ENCODE peak calls at places on chromosomes 13 and 19, in eight cellular contexts. I is osteocyte; A is activated naive CD4-positive, alpha-beta T cell treated with anti-CD3 and anti-CD28 coated beads, Interleukin-2, amount 10 ng/mL, durations not matched to agents 7 days and 5 days; O is AG04450; H is right lobe of liver; P is Peyer's patch; L is activated T-cell treated with anti-CD3 and anti-CD28 coated beads for 24 hours; Q is aorta. E is an unnamed sample.

GRCh38 chr19:41398042-41398403 is 405 bp downstream of the BCKDHA start:
- DNase-seq in O (no peak), L (no peak), P (no peak), A (no peak), Q (no peak), I (no peak), H (no peak), E (no peak)

GRCh38 chr13:78608705-78609463 is 5.5 kb upstream of the POU4F1 start:
- DNase-seq in I (no peak), P (no peak), O (no peak), H (no peak), Q (no peak), A (no peak), L (no peak), E (peak)

GRCh38 chr19:23261496-23262020 is 11.4 kb upstream of the ZNF724 start:
- DNase-seq in A (no peak), Q (no peak), L (no peak), I (no peak), P (no peak), H (peak), O (no peak), E (no peak)

GRCh38 chr13:33199282-33199850 is 86.2 kb downstream of the STARD13 start:
- DNase-seq in O (no peak), H (no peak), I (no peak), A (no peak), Q (no peak), L (no peak), P (no peak), E (no peak)

GRCh38 chr19:54470991-54471782 is 1.9 kb downstream of the CDC42EP5 start:
- DNase-seq in Q (peak), H (no peak), L (no peak), P (no peak), O (no peak), I (no peak), A (no peak), E (peak)

GRCh38 chr13:97978661-97979450 is 25.4 kb downstream of the IPO5 start:
- DNase-seq in A (no peak), Q (no peak), H (no peak), P (no peak), O (no peak), L (no peak), I (no peak), E (no peak)

GRCh38 chr13:73039201-73040108 is 19.4 kb upstream of the KLF5 start:
- DNase-seq in O (no peak), Q (no peak), I (no peak), P (no peak), A (no peak), L (no peak), H (no peak), E (no peak)

GRCh38 chr13:50634339-50634738 is 209.2 kb downstream of the DLEU7 start:
- DNase-seq in L (no peak), I (no peak), Q (no peak), A (no peak), H (no peak), P (no peak), O (no peak), E (no peak)

GRCh38 chr19:45442927-45443461 is 19.3 kb upstream of the ERCC1 start:
- DNase-seq in A (peak), O (no peak), L (no peak), I (no peak), P (peak), H (peak), Q (peak), E (no peak)

GRCh38 chr19:6501740-6502648 is at the start of gene TUBB4A:
- DNase-seq in I (no peak), H (no peak), A (peak), Q (no peak), O (no peak), L (no peak), P (peak), E (no peak)

GRCh38 chr13:37648604-37649003 is 50.0 kb upstream of the POSTN start:
- DNase-seq in Q (no peak), I (no peak), P (no peak), O (peak), A (no peak), H (no peak), L (no peak), E (no peak)

GRCh38 chr19:45440873-45441654 is 17.3 kb upstream of the ERCC1 start:
- DNase-seq in O (no peak), Q (no peak), A (no peak), P (no peak), L (no peak), I (no peak), H (no peak), E (no peak)

GRCh38 chr19:49570138-49570856 is 10.1 kb downstream of the NOSIP start:
- DNase-seq in P (peak), A (peak), O (peak), H (peak), Q (no peak), I (no peak), L (peak), E (no peak)

GRCh38 chr13:28324181-28324789 is 170.6 kb downstream of the FLT1 start:
- DNase-seq in P (peak), I (peak), A (peak), H (peak), L (peak), Q (peak), O (no peak), E (no peak)

GRCh38 chr13:102930566-102930965 is 84.7 kb downstream of the ERCC5 start:
- DNase-seq in H (no peak), I (no peak), A (no peak), O (no peak), P (no peak), L (no peak), Q (no peak), E (no peak)

GRCh38 chr19:37098570-37098969 is 20.3 kb downstream of the ZNF420 start:
- DNase-seq in O (no peak), Q (no peak), P (no peak), I (no peak), A (no peak), L (no peak), H (no peak), E (no peak)

GRCh38 chr19:31500540-31500830 is 151.2 kb upstream of the TSHZ3 start:
- DNase-seq in Q (no peak), H (no peak), I (peak), P (no peak), A (no peak), L (no peak), O (no peak), E (no peak)

GRCh38 chr19:38062959-38063786 is 156.2 kb downstream of the SIPA1L3 start:
- DNase-seq in Q (no peak), P (no peak), I (no peak), O (no peak), A (no peak), H (no peak), L (no peak), E (no peak)

GRCh38 chr19:6238256-6238642 is 41.5 kb downstream of the MLLT1 start:
- DNase-seq in I (no peak), A (no peak), P (no peak), L (peak), Q (no peak), O (no peak), H (no peak), E (no peak)

GRCh38 chr13:24995225-24995804 is 100.6 kb upstream of the PABPC3 start:
- DNase-seq in A (peak), H (peak), Q (peak), O (peak), P (peak), I (no peak), L (peak), E (no peak)

GRCh38 chr19:24060687-24061356 is 26.2 kb upstream of the ZNF254 start:
- DNase-seq in A (no peak), Q (no peak), O (no peak), P (no peak), I (no peak), H (no peak), L (no peak), E (no peak)

GRCh38 chr19:54248016-54248601 is 5.5 kb upstream of the LILRA6 start:
- DNase-seq in H (peak), P (no peak), A (peak), O (no peak), I (no peak), L (peak), Q (peak), E (no peak)

GRCh38 chr13:39037410-39037879 is 444 bp downstream of the PROSER1 start:
- DNase-seq in O (no peak), Q (no peak), P (no peak), I (no peak), A (no peak), L (no peak), H (no peak), E (no peak)

GRCh38 chr13:26518433-26519084 is 38.9 kb upstream of the WASF3 start:
- DNase-seq in A (no peak), O (no peak), I (no peak), Q (no peak), P (no peak), H (no peak), L (no peak), E (no peak)

GRCh38 chr19:2331601-2332246 is 3.2 kb downstream of the SPPL2B start:
- DNase-seq in O (no peak), P (no peak), I (no peak), Q (no peak), A (no peak), L (no peak), H (no peak), E (no peak)

GRCh38 chr19:3096902-3097326 is 2.8 kb downstream of the GNA11 start:
- DNase-seq in P (no peak), A (no peak), L (no peak), I (peak), H (peak), Q (no peak), O (no peak), E (no peak)

GRCh38 chr13:51045450-51045849 is 65.6 kb downstream of the C13orf42 start:
- DNase-seq in I (peak), O (no peak), H (no peak), Q (peak), A (no peak), P (no peak), L (no peak), E (no peak)

GRCh38 chr19:51815038-51815437 is 20.1 kb downstream of the FPR3 start:
- DNase-seq in I (no peak), O (no peak), H (no peak), L (no peak), Q (no peak), A (no peak), P (no peak), E (no peak)

GRCh38 chr19:56309511-56310185 is 5.0 kb downstream of the ZSCAN5A start:
- DNase-seq in Q (peak), H (no peak), I (peak), A (peak), P (peak), L (peak), O (no peak), E (no peak)

GRCh38 chr13:101556676-101557121 is 104.2 kb downstream of the ITGBL1 start:
- DNase-seq in Q (no peak), A (no peak), H (no peak), P (no peak), I (no peak), O (no peak), L (no peak), E (no peak)

GRCh38 chr19:12769689-12770088 is 5.7 kb downstream of the HOOK2 start:
- DNase-seq in P (peak), H (no peak), O (no peak), A (peak), L (no peak), Q (no peak), I (no peak), E (no peak)

GRCh38 chr19:38162632-38163031 is 61.4 kb downstream of the DPF1 start:
- DNase-seq in L (no peak), H (no peak), O (no peak), Q (no peak), A (no peak), I (no peak), P (no peak), E (no peak)

GRCh38 chr13:47168086-47168485 is 271.2 kb upstream of the HTR2A start:
- DNase-seq in A (no peak), P (no peak), H (no peak), L (no peak), Q (no peak), O (no peak), I (no peak), E (no peak)

GRCh38 chr19:16886305-16886880 is 2.4 kb upstream of the F2RL3 start:
- DNase-seq in O (no peak), L (no peak), A (no peak), I (no peak), P (no peak), H (no peak), Q (no peak), E (no peak)

GRCh38 chr19:33890569-33890968 is 93.9 kb downstream of the KCTD15 start:
- DNase-seq in A (no peak), L (no peak), I (no peak), Q (no peak), H (no peak), P (no peak), O (no peak), E (no peak)

GRCh38 chr19:37361994-37362393 is 8.9 kb upstream of the ZNF527 start:
- DNase-seq in P (no peak), L (no peak), Q (no peak), O (peak), A (no peak), H (no peak), I (no peak), E (no peak)

GRCh38 chr19:19409235-19410030 is 4.0 kb downstream of the GATAD2A start:
- DNase-seq in L (no peak), P (no peak), Q (no peak), H (no peak), O (no peak), I (no peak), A (no peak), E (no peak)

GRCh38 chr19:1947651-1948209 is 6.8 kb downstream of the CSNK1G2 start:
- DNase-seq in Q (no peak), H (no peak), P (no peak), I (peak), O (no peak), L (no peak), A (no peak), E (no peak)